ENCODE peak calls at places on chromosomes 12 and 14, in six cellular contexts. R, I, V, X, S and Y are unnamed samples.

GRCh38 chr12:60162988-60163720 is 567.3 kb downstream of the SLC16A7 start:
- DNase-seq in R (no peak), I (peak), V (no peak), X (no peak), S (no peak), Y (peak)

GRCh38 chr12:19273482-19274330 is 144.2 kb downstream of the PLEKHA5 start:
- DNase-seq in R (peak), I (no peak), V (peak), X (peak), S (peak), Y (no peak)

GRCh38 chr12:33437598-33437997 is 2.0 kb downstream of the SYT10 start:
- DNase-seq in R (no peak), I (no peak), V (no peak), X (no peak), S (no peak), Y (no peak)

GRCh38 chr12:14393736-14394135 is 28.3 kb downstream of the ATF7IP start:
- DNase-seq in R (no peak), I (no peak), V (no peak), X (no peak), S (no peak), Y (no peak)

GRCh38 chr12:104588048-104588942 is 131.5 kb downstream of the CHST11 start:
- DNase-seq in R (no peak), I (no peak), V (no peak), X (no peak), S (no peak), Y (peak)

GRCh38 chr12:1993341-1993740 is 10.9 kb downstream of the DCP1B start:
- DNase-seq in R (no peak), I (no peak), V (no peak), X (no peak), S (no peak), Y (no peak)

GRCh38 chr14:76904740-76905569 is 78.7 kb downstream of the LRRC74A start:
- DNase-seq in R (peak), I (no peak), V (peak), X (peak), S (peak), Y (no peak)

GRCh38 chr12:89707623-89707991 is 1.0 kb downstream of the ATP2B1 start:
- DNase-seq in R (peak), I (peak), V (peak), X (peak), S (peak), Y (peak)

GRCh38 chr14:65103150-65103760 is 938 bp upstream of the MAX start:
- DNase-seq in R (no peak), I (peak), V (no peak), X (peak), S (no peak), Y (no peak)

GRCh38 chr14:64998455-64998931 is 11.8 kb downstream of the FNTB start:
- DNase-seq in R (no peak), I (no peak), V (no peak), X (no peak), S (no peak), Y (no peak)

GRCh38 chr12:76020731-76021672 is 10.6 kb downstream of the PHLDA1 start:
- DNase-seq in R (no peak), I (no peak), V (peak), X (no peak), S (no peak), Y (no peak)

GRCh38 chr14:32560213-32560857 is 231.2 kb downstream of the AKAP6 start:
- DNase-seq in R (peak), I (peak), V (peak), X (peak), S (no peak), Y (peak)

GRCh38 chr12:40614923-40615322 is 77.3 kb upstream of the CNTN1 start:
- DNase-seq in R (no peak), I (no peak), V (no peak), X (no peak), S (no peak), Y (no peak)

GRCh38 chr12:76085159-76085868 is 829 bp upstream of the NAP1L1 start:
- DNase-seq in R (no peak), I (no peak), V (no peak), X (peak), S (no peak), Y (no peak)

GRCh38 chr14:90544566-90544965 is 147.7 kb downstream of the CALM1 start:
- DNase-seq in R (no peak), I (no peak), V (no peak), X (no peak), S (no peak), Y (no peak)

GRCh38 chr12:50187084-50187900 is 20.1 kb upstream of the CERS5 start:
- DNase-seq in R (no peak), I (no peak), V (no peak), X (no peak), S (no peak), Y (no peak)

GRCh38 chr12:57112492-57113294 is 1.5 kb upstream of the STAT6 start:
- DNase-seq in R (no peak), I (no peak), V (no peak), X (peak), S (no peak), Y (no peak)

GRCh38 chr14:96091149-96091693 is 52.1 kb downstream of the C14orf132 start:
- DNase-seq in R (no peak), I (no peak), V (no peak), X (no peak), S (no peak), Y (no peak)

GRCh38 chr14:51954657-51955056 is 34.7 kb upstream of the RTRAF start:
- DNase-seq in R (no peak), I (no peak), V (no peak), X (no peak), S (no peak), Y (no peak)
- TF ChIP-seq CTCF in R (no peak), I (peak), V (no peak), X (no peak), S (no peak), Y (no peak)

GRCh38 chr14:61176686-61177085 is 104.5 kb downstream of the TMEM30B start:
- DNase-seq in R (no peak), I (no peak), V (no peak), X (no peak), S (no peak), Y (no peak)

GRCh38 chr14:61177279-61178225 is 103.6 kb downstream of the TMEM30B start:
- DNase-seq in R (peak), I (no peak), V (no peak), X (no peak), S (no peak), Y (no peak)

GRCh38 chr14:61178226-61179060 is 102.7 kb downstream of the TMEM30B start:
- DNase-seq in R (no peak), I (no peak), V (no peak), X (no peak), S (no peak), Y (no peak)

GRCh38 chr14:61179061-61179675 is 102.0 kb downstream of the TMEM30B start:
- DNase-seq in R (no peak), I (no peak), V (no peak), X (no peak), S (no peak), Y (no peak)

DNA sequence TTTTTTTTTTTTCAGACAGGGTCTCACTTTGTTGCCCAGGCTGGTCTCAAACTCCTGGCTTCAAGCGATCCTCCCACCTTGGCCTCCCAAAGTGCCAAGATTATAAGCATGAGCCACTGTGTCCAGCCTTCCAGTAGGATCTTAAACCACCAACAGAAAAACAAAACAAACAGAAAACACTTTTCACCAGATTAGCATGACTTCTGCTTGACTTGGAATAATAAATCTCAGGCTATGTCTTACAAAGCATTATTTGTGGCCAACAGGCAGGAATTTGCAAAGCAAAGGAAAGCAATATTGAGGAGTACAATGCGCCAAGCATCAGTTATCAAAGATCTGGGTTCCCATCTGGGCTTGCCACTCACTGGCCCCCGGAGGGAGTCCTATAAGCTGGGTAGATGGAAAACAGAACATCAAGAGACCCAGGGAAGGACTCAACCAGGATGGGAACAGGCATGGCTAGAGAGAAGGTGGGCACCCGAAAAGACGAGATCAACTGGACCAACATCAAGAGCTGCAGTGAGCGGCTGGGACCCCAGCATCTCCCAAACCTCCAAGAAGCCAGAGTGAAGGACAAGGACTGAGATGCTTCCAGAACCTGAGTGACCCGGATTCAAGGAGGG is 101.3 kb downstream of the TMEM30B start:
- DNase-seq in R (no peak), I (no peak), V (no peak), X (no peak), S (no peak), Y (no peak)
- TF ChIP-seq CTCF in R (no peak), I (no peak), V (no peak), X (no peak), S (no peak), Y (no peak)

GRCh38 chr12:120719496-120720233 is 6.0 kb upstream of the ACADS start:
- DNase-seq in R (no peak), I (no peak), V (no peak), X (no peak), S (no peak), Y (no peak)

GRCh38 chr12:120720234-120720968 is 5.2 kb upstream of the ACADS start:
- DNase-seq in R (no peak), I (no peak), V (no peak), X (no peak), S (no peak), Y (no peak)

GRCh38 chr12:120720972-120721801 is 4.4 kb upstream of the ACADS start:
- DNase-seq in R (no peak), I (no peak), V (no peak), X (no peak), S (no peak), Y (no peak)

GRCh38 chr12:120722784-120723183 is 2.8 kb upstream of the ACADS start:
- DNase-seq in R (no peak), I (no peak), V (no peak), X (no peak), S (no peak), Y (no peak)

DNA sequence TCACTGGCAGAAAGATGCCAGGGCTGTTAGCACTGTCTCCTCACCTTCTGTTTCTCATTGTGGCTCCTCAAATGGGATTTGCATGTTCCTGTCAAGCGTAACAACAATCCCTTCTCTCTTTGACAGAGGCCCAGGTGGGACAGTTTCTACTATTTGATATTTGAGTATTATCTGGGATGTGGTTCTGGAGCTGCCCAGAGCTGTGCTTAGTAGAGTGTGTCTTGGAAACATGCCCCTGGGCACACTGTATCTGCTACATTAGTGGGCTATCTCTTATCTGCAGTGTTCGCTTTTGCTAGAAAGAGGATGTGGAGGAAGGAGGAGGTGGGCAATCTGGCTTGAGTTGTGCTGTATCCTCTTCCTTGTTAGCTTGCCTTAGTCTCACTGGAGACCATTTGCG is 3.8 kb upstream of the ACADS start:
- DNase-seq in R (no peak), I (no peak), V (no peak), X (no peak), S (no peak), Y (no peak)
- TF ChIP-seq CTCF in R (no peak), I (no peak), V (no peak), X (no peak), S (no peak), Y (no peak)

GRCh38 chr12:124813782-124814181 is 49.9 kb downstream of the SCARB1 start:
- DNase-seq in R (no peak), I (no peak), V (no peak), X (no peak), S (no peak), Y (no peak)
- TF ChIP-seq CTCF in R (no peak), I (no peak), V (no peak), X (no peak), S (no peak), Y (no peak)

DNA sequence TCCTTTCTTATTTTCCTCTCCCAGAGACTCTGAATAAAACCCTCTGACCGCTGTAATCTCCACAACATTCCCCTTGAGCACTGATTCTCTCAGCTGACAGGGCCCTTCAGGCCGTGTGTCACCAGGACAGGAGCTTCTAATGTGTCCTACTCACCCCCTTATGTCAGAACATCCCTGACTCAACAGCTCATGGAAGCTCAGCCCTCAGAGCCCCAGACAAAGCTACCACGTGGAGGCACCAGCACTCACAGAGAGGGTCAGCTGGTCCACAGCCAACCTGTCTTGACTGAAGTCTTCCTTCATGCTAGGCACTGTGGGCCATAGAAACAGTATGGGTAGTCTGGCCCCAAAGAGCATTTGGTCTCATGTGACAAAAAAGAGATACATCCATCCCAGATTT is 49.8 kb downstream of the SMUG1 start:
- DNase-seq in R (no peak), I (no peak), V (no peak), X (no peak), S (no peak), Y (no peak)
- TF ChIP-seq CTCF in R (no peak), I (no peak), V (no peak), X (no peak), S (no peak), Y (no peak)

GRCh38 chr12:100401660-100402059 is 44.8 kb downstream of the SLC17A8 start:
- DNase-seq in R (no peak), I (no peak), V (peak), X (no peak), S (no peak), Y (no peak)

GRCh38 chr12:100403446-100403845 is 46.6 kb downstream of the SLC17A8 start:
- DNase-seq in R (no peak), I (no peak), V (no peak), X (no peak), S (no peak), Y (no peak)

GRCh38 chr12:100399095-100399494 is 42.2 kb downstream of the SLC17A8 start:
- DNase-seq in R (no peak), I (no peak), V (no peak), X (no peak), S (no peak), Y (no peak)

GRCh38 chr12:100404769-100405407 is 48.0 kb downstream of the SLC17A8 start:
- DNase-seq in R (peak), I (peak), V (peak), X (no peak), S (no peak), Y (peak)
- TF ChIP-seq CTCF in R (no peak), I (peak), V (no peak), X (no peak), S (peak), Y (peak)

DNA sequence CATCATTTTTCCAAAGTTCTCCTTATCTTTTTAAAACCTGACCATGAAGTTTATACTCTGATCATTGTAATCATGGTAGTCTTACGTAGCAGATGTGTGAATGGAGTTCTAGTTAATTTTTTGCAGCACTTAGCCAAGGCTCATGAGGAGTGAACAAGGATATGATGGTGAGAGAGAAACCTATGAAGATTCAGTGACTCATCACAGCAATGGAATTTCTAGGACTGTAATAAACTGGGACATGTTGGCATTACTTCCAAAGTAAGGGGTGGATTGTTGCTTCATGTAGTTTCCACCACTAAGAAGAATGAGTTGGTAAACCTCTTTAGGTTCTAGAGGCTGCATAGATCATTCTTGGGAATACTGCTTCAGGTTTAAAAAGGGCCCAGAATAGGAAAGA is 102.7 kb downstream of the LRRIQ1 start:
- DNase-seq in R (no peak), I (no peak), V (no peak), X (no peak), S (no peak), Y (no peak)
- TF ChIP-seq CTCF in R (no peak), I (no peak), V (no peak), X (no peak), S (no peak), Y (no peak)